ENCODE peak calls at places on chromosomes 11 and 22, in nine cellular contexts. B is non-pigmented ciliary epithelial cell; R is GM23338; U is C1 segment of cervical spinal cord; P is cardiac septum; S is activated CD4-positive, CD25-positive, alpha-beta regulatory T cell treated with anti-CD3 and anti-CD28 coated beads, Interleukin-2, amount 50 U/mL, for 72 hours; N is nephron progenitor cell; C is CD4-positive, alpha-beta T cell; F is CD8-positive, alpha-beta memory T cell. V is an unnamed sample.

GRCh38 chr22:19060356-19061009 is 61.7 kb downstream of the DGCR2 start:
- DNase-seq in B (peak), R (no peak), U (no peak), P (no peak), S (no peak), N (no peak), C (no peak), F (no peak), V (no peak)

GRCh38 chr11:11555228-11555627 is 66.6 kb downstream of the GALNT18 start:
- DNase-seq in B (no peak), R (no peak), U (no peak), P (no peak), S (no peak), N (peak), C (no peak), F (no peak), V (peak)

GRCh38 chr11:46363031-46363407 is 15.8 kb downstream of the DGKZ start:
- DNase-seq in B (no peak), R (no peak), U (peak), P (peak), S (no peak), N (no peak), C (no peak), F (no peak), V (peak)

GRCh38 chr22:17943533-17944204 is 80.7 kb downstream of the MICAL3 start:
- DNase-seq in B (no peak), R (no peak), U (no peak), P (no peak), S (no peak), N (no peak), C (no peak), F (no peak), V (no peak)

GRCh38 chr22:38570841-38571364 is 920 bp upstream of the DMC1 start:
- DNase-seq in B (no peak), R (peak), U (peak), P (peak), S (peak), N (peak), C (peak), F (peak), V (peak)

GRCh38 chr11:62552465-62552782 is 5.8 kb upstream of the AHNAK start:
- DNase-seq in B (no peak), R (peak), U (no peak), P (no peak), S (no peak), N (no peak), C (no peak), F (no peak), V (no peak)

GRCh38 chr22:19850482-19851109 is 4.1 kb downstream of the GNB1L start:
- DNase-seq in B (no peak), R (no peak), U (no peak), P (no peak), S (no peak), N (no peak), C (no peak), F (no peak), V (no peak)

GRCh38 chr11:19519912-19520641 is 192.6 kb upstream of the NAV2 start:
- DNase-seq in B (no peak), R (no peak), U (no peak), P (no peak), S (no peak), N (peak), C (no peak), F (no peak), V (no peak)

GRCh38 chr11:75639752-75640151 is 29.1 kb downstream of the MAP6 start:
- DNase-seq in B (no peak), R (no peak), U (peak), P (peak), S (no peak), N (peak), C (no peak), F (no peak), V (peak)

GRCh38 chr22:28442951-28443876 is 236.4 kb downstream of the TTC28 start:
- DNase-seq in B (no peak), R (peak), U (peak), P (peak), S (no peak), N (peak), C (no peak), F (no peak), V (peak)

GRCh38 chr11:133579165-133580031 is 47.1 kb upstream of the OPCML start:
- DNase-seq in B (no peak), R (peak), U (no peak), P (no peak), S (no peak), N (peak), C (no peak), F (no peak), V (no peak)

GRCh38 chr11:34929794-34930763 is 13.7 kb downstream of the PDHX start:
- DNase-seq in B (no peak), R (no peak), U (no peak), P (no peak), S (no peak), N (no peak), C (no peak), F (no peak), V (peak)

GRCh38 chr22:44224166-44224565 is 43.4 kb downstream of the PARVG start:
- DNase-seq in B (no peak), R (no peak), U (no peak), P (no peak), S (no peak), N (no peak), C (no peak), F (no peak), V (no peak)

GRCh38 chr11:95093548-95093947 is 3.9 kb downstream of the ENDOD1 start:
- DNase-seq in B (no peak), R (no peak), U (no peak), P (no peak), S (no peak), N (no peak), C (no peak), F (no peak), V (no peak)

GRCh38 chr11:18384157-18384641 is 10.2 kb upstream of the LDHA start:
- DNase-seq in B (peak), R (no peak), U (no peak), P (peak), S (no peak), N (peak), C (no peak), F (no peak), V (peak)

GRCh38 chr11:125515102-125515439 is 19.0 kb upstream of the FEZ1 start:
- DNase-seq in B (no peak), R (no peak), U (no peak), P (no peak), S (no peak), N (no peak), C (no peak), F (no peak), V (no peak)

GRCh38 chr11:35173620-35174278 is 34.8 kb downstream of the CD44 start:
- DNase-seq in B (no peak), R (no peak), U (no peak), P (no peak), S (no peak), N (no peak), C (no peak), F (no peak), V (no peak)

GRCh38 chr11:2269601-2270321 is 627 bp downstream of the ASCL2 start:
- DNase-seq in B (no peak), R (peak), U (no peak), P (peak), S (peak), N (peak), C (peak), F (peak), V (peak)

GRCh38 chr22:31148953-31149627 is 8.8 kb upstream of the PLA2G3 start:
- DNase-seq in B (peak), R (peak), U (peak), P (no peak), S (no peak), N (peak), C (no peak), F (no peak), V (peak)

V was measured in mucosa of gallbladder.